ENCODE peak calls at places on chromosomes 16 and 17, in five cellular contexts. K is testis, M is mammary epithelial cell, F is neural progenitor cell, A is psoas muscle. P is an unnamed sample.

GRCh38 chr17:1493291-1493980 is 950 bp upstream of the MYO1C start:
- DNase-seq in M (no peak), F (no peak), K (no peak), A (peak), P (peak)

GRCh38 chr17:49218941-49219913 is 8.7 kb downstream of the ABI3 start:
- DNase-seq in A (peak), K (no peak), F (no peak), M (no peak), P (peak)

GRCh38 chr16:9297437-9298113 is 206.1 kb downstream of the HAPSTR1 start:
- DNase-seq in M (no peak), K (peak), F (peak), A (no peak), P (peak)

GRCh38 chr17:17935321-17936271 is 36.6 kb downstream of the TOM1L2 start:
- DNase-seq in M (peak), A (no peak), K (no peak), F (no peak), P (no peak)

GRCh38 chr17:4163951-4164350 is 21.0 kb downstream of the CYB5D2 start:
- DNase-seq in K (no peak), F (no peak), M (no peak), A (peak), P (no peak)

GRCh38 chr17:73304438-73304837 is 7.4 kb downstream of the CDC42EP4 start:
- DNase-seq in F (no peak), M (no peak), A (no peak), K (no peak), P (no peak)

GRCh38 chr17:39527220-39527813 is 66.0 kb downstream of the CDK12 start:
- DNase-seq in F (peak), A (no peak), K (no peak), M (peak), P (no peak)

GRCh38 chr17:12859520-12859919 is 70.2 kb downstream of the ARHGAP44 start:
- DNase-seq in K (no peak), F (no peak), M (no peak), A (no peak), P (no peak)

GRCh38 chr17:71200597-71200996 is 920.2 kb upstream of the SOX9 start:
- DNase-seq in F (no peak), M (no peak), A (no peak), K (no peak), P (no peak)

GRCh38 chr17:38577244-38577643 is 28.5 kb downstream of the SRCIN1 start:
- DNase-seq in M (no peak), K (no peak), A (no peak), F (no peak), P (no peak)

GRCh38 chr17:9900744-9901143 is 4.3 kb downstream of the RCVRN start:
- DNase-seq in M (no peak), F (no peak), K (no peak), A (no peak), P (no peak)

GRCh38 chr16:73565263-73565662 is 517.3 kb upstream of the ZFHX3 start:
- DNase-seq in F (peak), K (no peak), M (no peak), A (no peak), P (no peak)

GRCh38 chr17:55549140-55549539 is 37.9 kb upstream of the SMIM36 start:
- DNase-seq in M (no peak), A (no peak), K (no peak), F (peak), P (no peak)

GRCh38 chr16:86843812-86844211 is 265.5 kb downstream of the FOXL1 start:
- DNase-seq in K (no peak), F (no peak), M (no peak), A (no peak), P (no peak)

GRCh38 chr16:51813609-51814008 is 662.5 kb upstream of the SALL1 start:
- DNase-seq in M (no peak), A (no peak), K (no peak), F (peak), P (no peak)

GRCh38 chr17:82303944-82304808 is 13.2 kb downstream of the CD7 start:
- DNase-seq in K (no peak), F (no peak), A (no peak), M (no peak), P (no peak)

GRCh38 chr17:70855401-70856054 is 686.2 kb downstream of the KCNJ2 start:
- DNase-seq in A (no peak), F (no peak), K (no peak), M (no peak), P (no peak)

GRCh38 chr17:68963958-68964357 is 8.8 kb upstream of the ABCA8 start:
- DNase-seq in F (no peak), A (peak), K (no peak), M (no peak), P (no peak)

GRCh38 chr16:72120026-72120425 is 26.4 kb downstream of the DHX38 start:
- DNase-seq in M (no peak), F (no peak), K (no peak), A (no peak), P (no peak)

GRCh38 chr17:74868251-74868907 is 4.4 kb downstream of the FDXR start:
- DNase-seq in K (peak), F (no peak), A (peak), M (no peak), P (no peak)

GRCh38 chr16:11016993-11017392 is 72.6 kb downstream of the CLEC16A start:
- DNase-seq in A (peak), F (no peak), K (peak), M (peak), P (peak)

GRCh38 chr16:48182979-48183537 is 27.3 kb upstream of the ABCC12 start:
- DNase-seq in K (no peak), F (no peak), A (no peak), M (no peak), P (no peak)
- TF ChIP-seq CTCF in K (no peak), F (no peak), A (no peak), M (no peak), P (no peak)

DNA sequence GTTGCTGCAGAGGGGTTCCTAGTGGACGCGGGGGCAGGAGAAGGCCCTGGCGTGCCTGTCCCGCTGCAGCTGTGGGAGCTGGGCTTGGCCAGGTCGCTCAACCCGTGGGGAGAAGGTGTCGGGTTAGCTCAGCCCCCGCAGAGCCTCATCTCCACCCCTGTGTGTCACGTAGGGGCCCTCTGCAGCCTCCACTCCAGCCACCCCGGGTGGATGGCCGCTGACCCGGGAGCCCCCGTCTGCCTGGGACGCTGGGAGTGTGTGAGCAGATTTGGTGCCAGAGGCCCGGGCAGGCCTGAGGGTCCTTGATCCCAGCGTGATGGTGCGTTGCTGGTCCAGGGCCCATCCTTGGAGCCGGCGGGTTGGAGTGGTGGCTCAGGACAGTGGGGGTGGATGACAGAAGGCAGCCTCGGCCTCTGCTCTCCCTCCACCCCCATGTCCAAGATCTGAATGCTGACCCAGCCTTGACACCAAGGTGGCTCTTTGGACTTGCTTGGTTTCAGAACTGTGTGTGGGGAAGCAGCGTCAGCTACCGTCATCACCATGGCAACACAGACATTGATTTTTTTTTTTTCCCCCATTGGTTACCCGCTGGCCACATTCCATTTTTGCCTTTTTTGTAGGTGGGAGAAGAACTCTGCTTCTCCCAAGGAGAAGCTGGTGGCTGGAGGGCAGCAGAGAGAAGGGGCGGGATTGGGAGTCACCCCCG is 35.7 kb downstream of the BAIAP2 start:
- DNase-seq in K (no peak), M (no peak), F (no peak), A (no peak), P (no peak)
- H3K27ac ChIP-seq in K (no peak), M (no peak), F (no peak), A (no peak), P (no peak)

DNA sequence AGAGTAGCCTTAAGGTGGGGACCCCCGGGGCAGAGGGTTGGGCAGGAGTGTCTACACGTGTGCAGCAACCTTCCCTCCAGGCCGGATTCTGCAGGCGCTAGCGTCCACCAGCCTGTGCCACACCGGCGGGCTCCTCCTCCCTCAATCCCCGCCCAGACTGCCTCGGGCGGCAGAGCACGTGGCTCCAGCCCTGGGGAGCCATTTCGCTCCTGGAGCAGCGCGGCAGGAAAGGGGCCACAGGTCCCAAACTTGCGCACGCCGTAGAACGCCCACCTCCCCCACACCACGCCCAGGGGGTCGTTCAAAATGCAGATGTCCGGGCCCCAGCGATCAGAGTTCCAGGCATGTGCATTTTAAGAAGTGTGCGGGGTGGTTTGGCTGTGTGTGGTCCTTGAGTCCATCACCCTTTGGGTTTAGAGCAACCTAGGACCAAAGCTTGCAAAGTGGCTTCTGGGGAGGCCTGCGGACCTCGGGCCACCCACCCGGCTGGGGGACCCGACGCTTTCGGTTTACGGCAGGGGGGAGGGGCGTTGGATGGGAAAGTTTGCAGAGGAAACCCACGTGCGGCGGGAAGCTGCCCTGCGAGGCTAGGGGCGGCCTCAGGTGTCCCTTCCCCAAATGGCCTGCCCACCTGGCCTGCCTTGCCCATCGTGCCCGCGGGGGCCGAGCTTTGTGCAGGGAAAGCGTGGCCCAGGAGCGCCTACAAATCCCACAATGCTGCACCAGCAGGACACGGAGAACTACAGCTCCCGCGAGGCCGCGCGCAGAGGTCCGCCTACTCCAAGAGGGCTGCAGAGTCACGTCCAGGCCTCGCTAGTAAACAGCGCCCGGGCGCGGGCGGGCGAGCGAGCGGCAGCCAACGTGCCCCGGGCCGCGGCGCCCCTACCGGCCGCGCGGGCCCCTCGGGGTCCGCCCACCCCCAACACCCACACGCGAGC is 1.4 kb downstream of the TFAP4 start:
- DNase-seq in A (peak), K (peak), M (peak), F (peak), P (peak)
- TF ChIP-seq CTCF in A (no peak), K (no peak), M (no peak), F (peak), P (peak)

GRCh38 chr16:49696414-49697101 is 159.4 kb downstream of the ZNF423 start:
- DNase-seq in F (peak), K (no peak), A (no peak), M (no peak), P (no peak)

GRCh38 chr16:49699718-49700117 is 156.2 kb downstream of the ZNF423 start:
- DNase-seq in A (no peak), F (no peak), M (no peak), K (no peak), P (no peak)

GRCh38 chr16:49698931-49699715 is 156.8 kb downstream of the ZNF423 start:
- DNase-seq in K (no peak), A (peak), F (peak), M (no peak), P (peak)

GRCh38 chr16:49697631-49698030 is 158.3 kb downstream of the ZNF423 start:
- DNase-seq in M (no peak), F (peak), K (no peak), A (no peak), P (no peak)

DNA sequence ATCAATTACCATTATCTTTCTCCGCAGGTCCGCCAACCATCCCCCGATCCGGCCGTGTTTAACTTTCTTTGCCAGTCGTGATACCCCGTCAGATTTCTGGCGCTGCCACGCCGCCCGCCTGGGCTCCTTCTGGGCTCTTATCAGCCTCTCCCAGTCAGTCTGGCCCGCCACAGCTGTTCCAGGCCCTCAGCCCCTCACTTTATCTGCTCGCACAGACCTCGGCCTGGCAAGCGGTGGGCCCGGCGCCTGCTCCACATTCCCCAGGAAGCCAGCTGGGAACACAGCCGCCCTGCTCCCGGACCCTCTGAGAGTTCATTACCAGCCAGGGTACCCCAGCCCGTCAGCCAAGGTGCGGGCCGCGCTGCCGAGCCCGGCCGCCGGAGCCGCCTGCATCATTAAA is 157.5 kb downstream of the ZNF423 start:
- DNase-seq in M (no peak), K (no peak), F (peak), A (no peak), P (no peak)
- H3K27ac ChIP-seq in M (no peak), K (peak), F (peak), A (no peak), P (peak)

GRCh38 chr16:85490971-85491771 is 122.0 kb upstream of the GSE1 start:
- DNase-seq in A (no peak), M (no peak), K (peak), F (peak), P (no peak)
- TF ChIP-seq CTCF in A (peak), M (peak), K (peak), F (peak), P (peak)

GRCh38 chr17:31549525-31550388 is 158.3 kb downstream of the RAB11FIP4 start:
- DNase-seq in F (peak), M (peak), A (peak), K (peak), P (peak)

GRCh38 chr17:31548709-31549108 is 157.2 kb downstream of the RAB11FIP4 start:
- DNase-seq in F (no peak), M (no peak), A (no peak), K (no peak), P (no peak)

GRCh38 chr17:31549121-31549524 is 157.6 kb downstream of the RAB11FIP4 start:
- DNase-seq in A (no peak), K (peak), F (no peak), M (no peak), P (no peak)

GRCh38 chr17:31552568-31552967 is 161.1 kb downstream of the RAB11FIP4 start:
- DNase-seq in K (no peak), A (no peak), F (no peak), M (no peak), P (no peak)

GRCh38 chr17:31550389-31551056 is 159.0 kb downstream of the RAB11FIP4 start:
- DNase-seq in M (no peak), A (no peak), F (no peak), K (no peak), P (no peak)
- H3K27ac ChIP-seq in M (no peak), A (peak), F (no peak), K (peak), P (peak)